ENCODE peak calls at places on chromosome 4, in five cellular contexts. One of them, this sample, is unnamed.

GRCh38 chr4:82643994-82644730 is 82.4 kb upstream of the TMEM150C start:
- DNase-seq in endothelial cell: no peak
- DNase-seq in left lung: no peak
- DNase-seq in EH: peak; percentile 93
- DNase-seq in fibroblast of lung: peak; percentile 74
- DNase-seq in this sample: peak; percentile 36

GRCh38 chr4:89563431-89563830 is 255.8 kb upstream of the GPRIN3 start:
- DNase-seq in endothelial cell: no peak
- DNase-seq in left lung: no peak
- DNase-seq in EH: no peak
- DNase-seq in fibroblast of lung: no peak
- DNase-seq in this sample: no peak

GRCh38 chr4:133147922-133148689 is 988 bp upstream of the PCDH10 start:
- DNase-seq in endothelial cell: peak; percentile 52
- DNase-seq in left lung: no peak
- DNase-seq in EH: peak; percentile 62
- DNase-seq in fibroblast of lung: peak; percentile 79
- DNase-seq in this sample: peak; percentile 64

GRCh38 chr4:25656031-25656430 is 380 bp downstream of the SLC34A2 start:
- DNase-seq in endothelial cell: no peak
- DNase-seq in left lung: peak; percentile 4
- DNase-seq in EH: no peak
- DNase-seq in fibroblast of lung: no peak
- DNase-seq in this sample: no peak

GRCh38 chr4:2179717-2180116 is 62.2 kb downstream of the HAUS3 start:
- DNase-seq in endothelial cell: no peak
- DNase-seq in left lung: no peak
- DNase-seq in EH: no peak
- DNase-seq in fibroblast of lung: no peak
- DNase-seq in this sample: no peak

GRCh38 chr4:78481180-78481579 is 70.4 kb upstream of the ANXA3 start:
- DNase-seq in endothelial cell: no peak
- DNase-seq in left lung: no peak
- DNase-seq in EH: peak; percentile 99
- DNase-seq in fibroblast of lung: peak; percentile 50
- DNase-seq in this sample: peak; percentile 89

GRCh38 chr4:139919513-139919912 is 234.5 kb downstream of the MAML3 start:
- DNase-seq in endothelial cell: no peak
- DNase-seq in left lung: no peak
- DNase-seq in EH: peak; percentile 84
- DNase-seq in fibroblast of lung: peak; percentile 83
- DNase-seq in this sample: peak; percentile 79

GRCh38 chr4:152316969-152317368 is 218.9 kb downstream of the FBXW7 start:
- DNase-seq in endothelial cell: no peak
- DNase-seq in left lung: no peak
- DNase-seq in EH: peak; percentile 58
- DNase-seq in fibroblast of lung: peak; percentile 41
- DNase-seq in this sample: peak; percentile 9

GRCh38 chr4:107876096-107876495 is 51.4 kb downstream of the SGMS2 start:
- DNase-seq in endothelial cell: no peak
- DNase-seq in left lung: no peak
- DNase-seq in EH: no peak
- DNase-seq in fibroblast of lung: no peak
- DNase-seq in this sample: no peak

GRCh38 chr4:48748949-48749596 is 31.0 kb downstream of the FRYL start:
- DNase-seq in endothelial cell: peak; percentile 12
- DNase-seq in left lung: no peak
- DNase-seq in EH: no peak
- DNase-seq in fibroblast of lung: peak; percentile 17
- DNase-seq in this sample: peak; percentile 71

GRCh38 chr4:1501754-1502500 is 95.7 kb upstream of the NKX1-1 start:
- DNase-seq in endothelial cell: no peak
- DNase-seq in left lung: peak; percentile 22
- DNase-seq in EH: no peak
- DNase-seq in fibroblast of lung: no peak
- DNase-seq in this sample: no peak

GRCh38 chr4:113436360-113436759 is 325.2 kb downstream of the CAMK2D start:
- DNase-seq in endothelial cell: no peak
- DNase-seq in left lung: no peak
- DNase-seq in EH: peak; percentile 90
- DNase-seq in fibroblast of lung: peak; percentile 78
- DNase-seq in this sample: peak; percentile 91

GRCh38 chr4:37305984-37306383 is 61.4 kb downstream of the NWD2 start:
- DNase-seq in endothelial cell: no peak
- DNase-seq in left lung: no peak
- DNase-seq in EH: no peak
- DNase-seq in fibroblast of lung: no peak
- DNase-seq in this sample: no peak

GRCh38 chr4:37922323-37922722 is 31.4 kb downstream of the TBC1D1 start:
- DNase-seq in endothelial cell: no peak
- DNase-seq in left lung: no peak
- DNase-seq in EH: no peak
- DNase-seq in fibroblast of lung: peak; percentile 59
- DNase-seq in this sample: peak; percentile 13

GRCh38 chr4:147831452-147832192 is 99.7 kb downstream of the ARHGAP10 start:
- DNase-seq in endothelial cell: no peak
- DNase-seq in left lung: no peak
- DNase-seq in EH: peak; percentile 93
- DNase-seq in fibroblast of lung: peak; percentile 90
- DNase-seq in this sample: peak; percentile 94

GRCh38 chr4:146567396-146567795 is 45.7 kb upstream of the SLC10A7 start:
- DNase-seq in endothelial cell: no peak
- DNase-seq in left lung: no peak
- DNase-seq in EH: peak; percentile 56
- DNase-seq in fibroblast of lung: peak; percentile 11
- DNase-seq in this sample: peak; percentile 5

GRCh38 chr4:61273237-61273636 is 73.1 kb downstream of the ADGRL3 start:
- DNase-seq in endothelial cell: no peak
- DNase-seq in left lung: no peak
- DNase-seq in EH: no peak
- DNase-seq in fibroblast of lung: no peak
- DNase-seq in this sample: peak; percentile 45